ENCODE peak calls at places on chromosomes 6 and 20, in seven cellular contexts. H, M, J, L, B, T and Y are unnamed samples. For H3K4me1, the result is how much of the 10 kb centered on the place peaks cover.

GRCh38 chr6:33438978-33439594 is 15.3 kb upstream of the ZBTB9 start:
- DNase-seq in H (no peak), M (no peak), J (no peak), L (no peak), B (no peak), T (no peak), Y (no peak)

GRCh38 chr6:44228433-44228832 is 5.0 kb downstream of the SLC29A1 start:
- DNase-seq in H (no peak), M (no peak), J (no peak), L (no peak), B (no peak), T (no peak), Y (no peak)

GRCh38 chr6:14086701-14087100 is 30.9 kb upstream of the CD83 start:
- DNase-seq in H (no peak), M (no peak), J (no peak), L (no peak), B (no peak), T (no peak), Y (no peak)

GRCh38 chr20:23875606-23876237 is 3.8 kb downstream of the CST5 start:
- DNase-seq in H (no peak), M (no peak), J (no peak), L (no peak), B (no peak), T (no peak), Y (no peak)

GRCh38 chr6:36545767-36546663 is 1.3 kb downstream of the STK38 start:
- DNase-seq in H (peak), M (peak), J (peak), L (no peak), B (no peak), T (no peak), Y (no peak)

GRCh38 chr20:21046413-21047070 is 59.6 kb downstream of the LINC00237 start:
- DNase-seq in H (no peak), M (no peak), J (no peak), L (no peak), B (no peak), T (no peak), Y (no peak)

GRCh38 chr6:8194499-8194898 is 92.2 kb upstream of the EEF1E1 start:
- DNase-seq in H (no peak), M (peak), J (no peak), L (no peak), B (no peak), T (no peak), Y (no peak)

GRCh38 chr20:52482049-52482448 is 290.5 kb upstream of the ZFP64 start:
- DNase-seq in H (no peak), M (no peak), J (no peak), L (no peak), B (no peak), T (no peak), Y (no peak)

GRCh38 chr6:6661684-6662083 is 73.2 kb downstream of the LY86 start:
- DNase-seq in H (peak), M (no peak), J (peak), L (peak), B (peak), T (peak), Y (no peak)

GRCh38 chr6:138765896-138766487 is 7.6 kb upstream of the CCDC28A start:
- DNase-seq in H (no peak), M (peak), J (no peak), L (no peak), B (no peak), T (no peak), Y (no peak)

GRCh38 chr20:36808317-36809257 is 35.0 kb upstream of the DSN1 start:
- DNase-seq in H (peak), M (peak), J (peak), L (peak), B (peak), T (peak), Y (peak)

GRCh38 chr20:21184810-21185209 is 58.9 kb downstream of the KIZ start:
- DNase-seq in H (no peak), M (no peak), J (no peak), L (no peak), B (no peak), T (no peak), Y (no peak)

GRCh38 chr6:138504764-138505689 is 5.7 kb upstream of the NHSL1 start:
- DNase-seq in H (no peak), M (no peak), J (no peak), L (no peak), B (no peak), T (no peak), Y (no peak)

GRCh38 chr6:18742406-18742805 is 355.3 kb downstream of the RNF144B start:
- DNase-seq in H (no peak), M (no peak), J (no peak), L (no peak), B (no peak), T (no peak), Y (no peak)

GRCh38 chr20:35003211-35004031 is 47.8 kb downstream of the MYH7B start:
- DNase-seq in H (no peak), M (no peak), J (no peak), L (no peak), B (no peak), T (no peak), Y (no peak)

GRCh38 chr6:9186148-9186547 is 750.8 kb upstream of the SLC35B3 start:
- DNase-seq in H (no peak), M (no peak), J (no peak), L (no peak), B (no peak), T (no peak), Y (no peak)

GRCh38 chr6:14015964-14016363 is 91.2 kb downstream of the RNF182 start:
- DNase-seq in H (no peak), M (no peak), J (no peak), L (no peak), B (no peak), T (no peak), Y (no peak)

GRCh38 chr20:7714549-7714948 is 225.7 kb downstream of the HAO1 start:
- DNase-seq in H (no peak), M (no peak), J (no peak), L (no peak), B (no peak), T (no peak), Y (no peak)

GRCh38 chr20:63114006-63114692 is 101.8 kb downstream of the YTHDF1 start:
- DNase-seq in H (no peak), M (no peak), J (no peak), L (no peak), B (no peak), T (no peak), Y (peak)

GRCh38 chr6:44245912-44246662 is 814 bp upstream of the HSP90AB1 start:
- DNase-seq in H (peak), M (peak), J (peak), L (peak), B (peak), T (peak), Y (peak)

GRCh38 chr6:2576499-2576898 is 174.2 kb downstream of the MYLK4 start:
- DNase-seq in H (no peak), M (no peak), J (no peak), L (no peak), B (no peak), T (no peak), Y (no peak)

GRCh38 chr6:138533667-138534066 is 34.4 kb upstream of the NHSL1 start:
- DNase-seq in H (no peak), M (no peak), J (no peak), L (no peak), B (no peak), T (peak), Y (no peak)

GRCh38 chr6:156727715-156728385 is 49.3 kb upstream of the ARID1B start:
- DNase-seq in H (no peak), M (no peak), J (no peak), L (no peak), B (no peak), T (no peak), Y (no peak)

GRCh38 chr20:47502271-47502730 is 614 bp downstream of the NCOA3 start:
- DNase-seq in H (peak), M (peak), J (peak), L (peak), B (no peak), T (no peak), Y (no peak)

GRCh38 chr20:64157878-64158277 is 6.4 kb upstream of the MYT1 start:
- DNase-seq in H (no peak), M (no peak), J (no peak), L (no peak), B (no peak), T (no peak), Y (no peak)

GRCh38 chr6:117215353-117216090 is 49.8 kb upstream of the VGLL2 start:
- DNase-seq in H (no peak), M (no peak), J (no peak), L (no peak), B (no peak), T (no peak), Y (no peak)

GRCh38 chr6:88529726-88530125 is 363.6 kb upstream of the CNR1 start:
- DNase-seq in H (no peak), M (no peak), J (no peak), L (no peak), B (no peak), T (no peak), Y (no peak)

GRCh38 chr6:84033523-84034451 is at the start of gene MRAP2:
- DNase-seq in H (peak), M (peak), J (peak), L (peak), B (no peak), T (peak), Y (peak)

GRCh38 chr6:51213806-51214205 is 395.1 kb downstream of the TFAP2B start:
- DNase-seq in H (no peak), M (peak), J (peak), L (no peak), B (no peak), T (no peak), Y (no peak)

GRCh38 chr6:161835426-161836029 is 561.7 kb upstream of the AGPAT4 start:
- DNase-seq in H (no peak), M (no peak), J (no peak), L (no peak), B (no peak), T (peak), Y (no peak)

GRCh38 chr6:142947702-142948480 is 2.9 kb upstream of the HIVEP2 start:
- DNase-seq in H (no peak), M (no peak), J (peak), L (no peak), B (no peak), T (no peak), Y (peak)

GRCh38 chr6:61868507-61869080 is 417.4 kb downstream of the KHDRBS2 start:
- DNase-seq in H (no peak), M (no peak), J (no peak), L (no peak), B (no peak), T (no peak), Y (no peak)

GRCh38 chr20:48986899-48987298 is 59.2 kb upstream of the CSE1L start:
- DNase-seq in H (no peak), M (no peak), J (no peak), L (no peak), B (no peak), T (no peak), Y (no peak)

GRCh38 chr6:134436950-134437349 is 119.0 kb upstream of the SGK1 start:
- DNase-seq in H (no peak), M (no peak), J (no peak), L (no peak), B (no peak), T (no peak), Y (no peak)

GRCh38 chr6:160203953-160204352 is 54.7 kb downstream of the SLC22A2 start:
- DNase-seq in H (no peak), M (no peak), J (no peak), L (no peak), B (no peak), T (no peak), Y (no peak)

GRCh38 chr20:45405566-45406259 is 2.4 kb upstream of the DBNDD2 start:
- DNase-seq in H (peak), M (peak), J (no peak), L (peak), B (no peak), T (no peak), Y (peak)

GRCh38 chr6:41581381-41581991 is 35.3 kb downstream of the FOXP4 start:
- DNase-seq in H (no peak), M (no peak), J (no peak), L (peak), B (no peak), T (no peak), Y (peak)

GRCh38 chr6:68634503-68635411 is at the start of gene ADGRB3:
- DNase-seq in H (peak), M (peak), J (peak), L (peak), B (peak), T (peak), Y (peak)

GRCh38 chr6:113903666-113904330 is 46.7 kb downstream of the MARCKS start:
- DNase-seq in H (peak), M (no peak), J (peak), L (no peak), B (peak), T (no peak), Y (peak)

GRCh38 chr6:33299237-33299944 is 649 bp upstream of the RGL2 start:
- DNase-seq in H (peak), M (peak), J (peak), L (peak), B (peak), T (peak), Y (peak)

GRCh38 chr20:1786496-1786895 is 108.7 kb upstream of the SIRPA start:
- DNase-seq in H (no peak), M (no peak), J (no peak), L (no peak), B (no peak), T (no peak), Y (no peak)
- H3K4me3 ChIP-seq in H (no peak), M (no peak), J (no peak), L (no peak), B (no peak), T (no peak), Y (no peak)

DNA sequence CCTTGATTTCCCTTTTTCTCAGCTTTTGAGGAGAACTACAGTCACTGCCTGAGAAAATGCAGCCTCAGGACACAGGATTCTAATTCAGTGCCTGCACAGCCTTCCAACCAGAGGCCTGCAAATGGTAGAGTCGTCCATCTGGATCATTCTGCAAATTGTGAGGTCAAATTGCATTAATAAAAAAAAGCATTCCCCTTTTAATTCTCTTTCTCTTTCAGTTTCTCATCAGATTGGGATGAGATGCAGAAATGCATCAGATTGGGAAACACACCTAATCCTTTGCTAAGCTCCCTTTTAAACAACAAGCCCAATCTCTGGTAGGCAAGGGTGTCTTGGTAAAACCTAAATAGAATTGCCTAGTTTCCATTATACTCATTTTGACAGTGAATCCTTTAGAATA is 838.8 kb downstream of the MAFB start:
- DNase-seq in H (no peak), M (no peak), J (no peak), L (no peak), B (no peak), T (no peak), Y (no peak)
- H3K27ac ChIP-seq in H (peak), M (peak), J (no peak), L (no peak), B (no peak), T (no peak), Y (no peak)

GRCh38 chr6:159074866-159075265 is 30.1 kb upstream of the TAGAP start:
- DNase-seq in H (no peak), M (no peak), J (no peak), L (no peak), B (no peak), T (no peak), Y (no peak)

GRCh38 chr6:159074120-159074684 is 29.4 kb upstream of the TAGAP start:
- DNase-seq in H (no peak), M (peak), J (peak), L (no peak), B (no peak), T (no peak), Y (no peak)

GRCh38 chr6:159071843-159072769 is 27.3 kb upstream of the TAGAP start:
- DNase-seq in H (no peak), M (no peak), J (no peak), L (no peak), B (no peak), T (no peak), Y (no peak)

GRCh38 chr6:159077123-159077522 is 32.3 kb upstream of the TAGAP start:
- DNase-seq in H (no peak), M (no peak), J (no peak), L (no peak), B (no peak), T (no peak), Y (no peak)

DNA sequence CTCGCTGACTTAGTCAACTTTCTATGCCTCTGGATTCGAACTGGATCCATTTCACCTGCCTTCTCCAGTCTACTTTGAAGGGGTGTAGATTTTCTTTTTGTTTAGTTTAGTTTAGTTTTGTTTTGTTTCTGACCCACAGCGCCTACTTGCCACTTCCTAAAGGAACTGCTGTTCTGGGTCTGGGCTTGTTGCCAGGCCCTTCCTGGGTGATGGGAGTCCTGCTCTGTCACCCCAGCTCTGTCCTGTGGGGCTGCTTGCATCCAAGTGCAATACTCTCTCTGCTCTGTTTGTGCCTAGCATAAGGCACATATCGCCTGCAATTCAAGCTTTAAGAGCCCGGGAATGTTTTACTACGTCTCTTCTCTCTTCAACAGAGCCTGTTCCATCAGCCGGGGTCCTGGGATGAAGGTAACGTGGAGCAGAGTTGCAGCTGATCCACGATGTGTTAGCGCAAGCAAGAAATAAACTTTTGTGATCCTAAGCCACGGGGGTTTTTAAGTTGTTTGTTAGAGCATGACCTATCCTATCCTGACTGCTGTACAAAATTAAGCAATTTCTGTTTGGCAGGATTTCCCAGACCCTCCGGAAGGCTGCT is 30.8 kb upstream of the TAGAP start:
- DNase-seq in H (no peak), M (no peak), J (no peak), L (no peak), B (peak), T (no peak), Y (peak)
- H3K4me1 ChIP-seq in H (under half), M (under half), J (under half), L (under half), B (under half), T (under half), Y (under half)

DNA sequence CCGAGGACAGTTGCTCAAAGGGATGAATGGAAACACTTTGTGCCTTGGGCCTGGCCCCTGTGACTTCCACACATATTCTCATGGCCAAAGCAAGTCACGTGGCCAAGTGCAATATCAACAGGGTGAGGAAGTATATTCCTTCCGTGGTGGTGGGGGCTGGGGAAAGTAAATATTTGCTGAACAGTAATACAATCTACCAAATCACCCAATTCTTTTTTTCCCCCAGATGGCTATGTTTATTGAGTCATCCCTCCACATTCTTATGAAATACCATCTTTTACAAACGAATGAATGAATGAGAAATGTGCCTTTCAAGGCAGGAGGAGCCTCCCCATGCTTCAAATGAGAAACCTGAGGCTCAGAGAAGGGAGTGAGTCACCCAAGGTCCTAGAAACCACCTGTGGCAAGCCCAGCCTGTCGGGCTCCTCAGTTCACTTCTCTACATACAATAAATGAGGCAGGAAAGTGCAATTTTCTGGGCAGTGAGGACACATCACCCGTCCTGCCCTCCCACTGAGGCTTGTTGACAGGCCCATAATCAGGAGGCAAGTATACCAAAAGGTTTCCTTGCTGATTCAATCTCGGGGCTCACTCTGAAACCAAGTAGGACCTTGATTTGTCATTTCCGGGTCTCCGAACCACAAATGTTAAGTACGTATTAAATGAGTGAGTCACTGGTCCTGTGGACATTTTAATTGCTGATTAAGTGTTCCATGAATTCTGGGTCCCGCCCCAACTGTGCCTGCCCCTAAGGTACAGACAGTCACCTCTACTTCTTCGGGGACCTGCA is 25.3 kb upstream of the TOP1 start:
- DNase-seq in H (peak), M (no peak), J (peak), L (peak), B (peak), T (peak), Y (peak)
- H3K4me3 ChIP-seq in H (peak), M (no peak), J (no peak), L (peak), B (no peak), T (no peak), Y (no peak)

GRCh38 chr6:1082040-1082935 is 229.6 kb upstream of the FOXQ1 start:
- DNase-seq in H (no peak), M (no peak), J (no peak), L (no peak), B (no peak), T (no peak), Y (no peak)
- H3K27ac ChIP-seq in H (no peak), M (no peak), J (no peak), L (no peak), B (no peak), T (no peak), Y (no peak)

GRCh38 chr6:148770408-148771211 is 23.8 kb downstream of the UST start:
- DNase-seq in H (no peak), M (peak), J (no peak), L (no peak), B (no peak), T (no peak), Y (no peak)

GRCh38 chr6:148768646-148769270 is 21.9 kb downstream of the UST start:
- DNase-seq in H (no peak), M (no peak), J (no peak), L (no peak), B (no peak), T (no peak), Y (no peak)

GRCh38 chr6:148769304-148769968 is 22.6 kb downstream of the UST start:
- DNase-seq in H (no peak), M (peak), J (no peak), L (no peak), B (no peak), T (no peak), Y (no peak)

GRCh38 chr6:148771212-148771601 is 24.4 kb downstream of the UST start:
- DNase-seq in H (peak), M (no peak), J (peak), L (no peak), B (no peak), T (peak), Y (no peak)

DNA sequence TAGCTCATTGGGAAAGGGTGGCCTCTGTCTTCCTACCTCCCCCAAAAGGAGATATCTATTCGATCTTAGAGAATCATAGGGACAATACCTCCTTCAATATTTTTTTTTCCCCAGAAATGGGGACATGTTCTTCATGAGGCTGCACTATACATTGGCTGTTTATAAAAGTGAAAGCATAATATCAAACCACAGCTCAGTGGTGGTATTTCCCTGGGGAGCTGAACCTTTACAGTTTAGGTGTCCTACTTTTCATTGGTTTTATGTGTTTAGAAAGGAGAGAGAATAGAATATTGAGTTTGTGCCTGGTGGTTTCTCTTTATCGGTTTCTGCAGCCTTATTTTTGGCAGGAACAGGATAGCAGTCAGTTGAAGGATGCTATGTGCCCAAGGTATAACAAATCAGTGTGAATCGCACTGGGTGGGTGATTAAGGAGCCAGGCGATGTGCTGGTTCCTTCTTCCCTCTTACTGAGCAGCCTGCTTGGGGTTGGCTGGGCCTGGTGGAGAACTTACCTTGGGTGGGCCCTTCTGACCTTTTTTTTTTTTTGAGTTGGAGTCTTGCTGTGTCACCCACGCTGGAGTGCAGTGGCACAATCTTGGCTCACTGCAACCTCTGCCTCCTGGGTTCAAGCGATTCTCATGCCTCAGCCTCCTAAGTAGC is 25.2 kb downstream of the UST start:
- DNase-seq in H (no peak), M (no peak), J (no peak), L (no peak), B (no peak), T (no peak), Y (no peak)
- H3K4me1 ChIP-seq in H (under half), M (under half), J (under half), L (under half), B (under half), T (under half), Y (under half)